ENCODE peak calls at places on chromosomes 7 and 10, in seven cellular contexts. U, O, Z, R, A, J and S are unnamed samples.
A peak's percentile ranks its signal among the peaks of the same experiment; 100 is the strongest.

GRCh38 chr7:23687011-23687410 is 7.0 kb downstream of the FAM221A start:
- DNase-seq in R (no peak), J (no peak), O (no peak), A (no peak), U (peak; percentile 43), Z (no peak), S (peak; percentile 74)

GRCh38 chr10:30059209-30060107 is at the start of gene JCAD:
- DNase-seq in U (no peak), O (peak; percentile 48), A (peak; percentile 39), J (peak; percentile 58), Z (peak; percentile 77), R (peak; percentile 86), S (peak; percentile 71)

GRCh38 chr10:113450046-113450445 is 102.8 kb upstream of the HABP2 start:
- DNase-seq in O (no peak), A (no peak), J (no peak), Z (no peak), U (no peak), R (no peak), S (peak; percentile 76)

GRCh38 chr7:6479067-6479466 is 31.3 kb upstream of the DAGLB start:
- DNase-seq in R (no peak), Z (no peak), U (no peak), J (no peak), O (no peak), A (no peak), S (no peak)

GRCh38 chr7:105794741-105795729 is 81.4 kb downstream of the ATXN7L1 start:
- DNase-seq in O (no peak), J (peak; percentile 62), Z (no peak), R (no peak), U (peak; percentile 84), A (no peak), S (no peak)

GRCh38 chr7:2593036-2593727 is 34.4 kb downstream of the IQCE start:
- DNase-seq in J (no peak), O (no peak), A (no peak), R (no peak), U (no peak), Z (no peak), S (no peak)

GRCh38 chr7:133139350-133139749 is 57.5 kb upstream of the CHCHD3 start:
- DNase-seq in R (peak; percentile 81), U (peak; percentile 49), J (peak; percentile 37), A (peak; percentile 40), Z (peak; percentile 81), O (peak; percentile 89), S (peak; percentile 40)

GRCh38 chr7:741850-742249 is 14.8 kb upstream of the PRKAR1B start:
- DNase-seq in R (no peak), O (no peak), Z (peak; percentile 18), J (no peak), U (no peak), A (no peak), S (no peak)

GRCh38 chr10:97059006-97059871 is 126.5 kb downstream of the SLIT1 start:
- DNase-seq in O (peak; percentile 66), J (no peak), U (no peak), Z (peak; percentile 72), R (peak; percentile 77), A (no peak), S (no peak)

GRCh38 chr7:46301677-46302076 is 380.6 kb upstream of the IGFBP3 start:
- DNase-seq in A (no peak), R (no peak), O (no peak), J (peak; percentile 20), Z (no peak), U (peak; percentile 84), S (no peak)

GRCh38 chr7:105581066-105581811 is at the start of gene EFCAB10:
- DNase-seq in O (peak; percentile 97), R (peak; percentile 96), U (peak; percentile 38), J (peak; percentile 69), A (peak; percentile 80), Z (peak; percentile 99), S (peak; percentile 61)

GRCh38 chr10:121096617-121097431 is 245.7 kb downstream of the WDR11 start:
- DNase-seq in J (peak; percentile 96), Z (no peak), R (no peak), O (peak; percentile 89), U (no peak), A (no peak), S (peak; percentile 99)

GRCh38 chr7:88183051-88183450 is 36.8 kb downstream of the SRI start:
- DNase-seq in O (no peak), U (no peak), Z (no peak), R (no peak), A (no peak), J (no peak), S (peak; percentile 95)

GRCh38 chr10:77037735-77038411 is 599.7 kb downstream of the KCNMA1 start:
- DNase-seq in A (peak; percentile 3), U (no peak), Z (no peak), J (no peak), O (peak; percentile 39), R (peak; percentile 51), S (no peak)

GRCh38 chr7:140526901-140527664 is 47.8 kb upstream of the MKRN1 start:
- DNase-seq in U (peak; percentile 33), Z (peak; percentile 37), A (no peak), R (no peak), J (no peak), O (no peak), S (no peak)

GRCh38 chr7:5420108-5420840 is 3.4 kb downstream of the TNRC18 start:
- DNase-seq in Z (no peak), R (no peak), O (no peak), J (no peak), A (no peak), U (no peak), S (no peak)

GRCh38 chr10:79316671-79317431 is 30.4 kb upstream of the PPIF start:
- DNase-seq in R (no peak), A (no peak), J (peak; percentile 39), Z (no peak), U (peak; percentile 29), O (no peak), S (no peak)

GRCh38 chr7:124996778-124997177 is 67.2 kb upstream of the POT1 start:
- DNase-seq in O (peak; percentile 67), U (no peak), J (peak; percentile 7), R (no peak), Z (peak; percentile 36), A (no peak), S (no peak)

GRCh38 chr10:47346572-47347302 is 1.4 kb upstream of the RBP3 start:
- DNase-seq in Z (no peak), O (no peak), A (no peak), U (no peak), J (peak; percentile 22), R (no peak), S (no peak)

GRCh38 chr7:5417106-5418071 is 6.2 kb downstream of the TNRC18 start:
- DNase-seq in Z (no peak), O (peak; percentile 92), J (peak; percentile 81), R (no peak), U (peak; percentile 54), A (no peak), S (peak; percentile 88)

GRCh38 chr10:117134084-117135025 is 3.7 kb downstream of the VAX1 start:
- DNase-seq in A (peak; percentile 49), R (peak; percentile 73), U (no peak), J (no peak), Z (peak; percentile 54), O (peak; percentile 66), S (peak; percentile 10)

GRCh38 chr10:61834519-61834918 is 67.0 kb upstream of the ARID5B start:
- DNase-seq in R (no peak), Z (no peak), J (no peak), O (no peak), A (no peak), U (no peak), S (peak; percentile 66)

GRCh38 chr10:93180402-93181040 is 106.8 kb downstream of the CYP26A1 start:
- DNase-seq in R (no peak), U (peak; percentile 7), J (no peak), Z (no peak), O (no peak), A (no peak), S (no peak)

GRCh38 chr7:151038951-151039849 is 9.1 kb upstream of the ASIC3 start:
- DNase-seq in A (no peak), U (peak; percentile 91), J (peak; percentile 99), O (peak; percentile 73), Z (no peak), R (no peak), S (peak; percentile 70)

GRCh38 chr7:33711231-33712019 is 193.9 kb upstream of the BMPER start:
- DNase-seq in J (no peak), Z (no peak), O (peak; percentile 87), A (no peak), R (no peak), U (no peak), S (no peak)
- H3K9ac ChIP-seq in J (no peak overlapping the region), Z (no peak overlapping the region), O (peak overlapping the region; percentile 10), A (no peak overlapping the region), R (no peak overlapping the region), U (no peak overlapping the region), S (no peak overlapping the region)

GRCh38 chr10:11760151-11760550 is 18.0 kb downstream of the ECHDC3 start:
- DNase-seq in U (no peak), O (no peak), A (no peak), J (no peak), R (no peak), Z (no peak), S (no peak)
- H3K18ac ChIP-seq in U (no peak overlapping the region), O (no peak overlapping the region), A (no peak overlapping the region), J (no peak overlapping the region), R (no peak overlapping the region), Z (no peak overlapping the region), S (no peak overlapping the region)

DNA sequence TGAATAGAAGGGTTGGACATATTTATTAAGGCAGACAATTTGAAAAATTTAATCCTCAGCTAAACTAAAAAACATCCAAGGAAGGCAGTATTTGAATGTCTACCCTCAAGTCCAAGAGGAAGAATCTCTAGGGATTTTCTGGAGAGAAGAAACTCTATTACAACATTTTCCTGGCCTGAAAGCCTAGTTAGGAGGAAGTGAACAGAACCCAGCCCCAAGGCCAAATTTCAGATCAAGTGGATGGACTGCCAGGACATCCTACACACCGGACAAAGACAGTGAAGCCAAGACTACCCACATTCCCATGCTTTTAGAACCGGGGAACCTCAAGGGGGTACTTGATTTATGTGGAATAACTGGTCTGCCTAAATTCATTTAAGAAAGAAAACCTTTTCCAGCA is 108.9 kb upstream of the MEOX2 start:
- DNase-seq in Z (no peak), O (no peak), R (no peak), U (no peak), J (no peak), A (no peak), S (no peak)
- H2AK5ac ChIP-seq in Z (no peak overlapping the region), O (no peak overlapping the region), R (no peak overlapping the region), U (no peak overlapping the region), J (no peak overlapping the region), A (no peak overlapping the region), S (no peak overlapping the region)

DNA sequence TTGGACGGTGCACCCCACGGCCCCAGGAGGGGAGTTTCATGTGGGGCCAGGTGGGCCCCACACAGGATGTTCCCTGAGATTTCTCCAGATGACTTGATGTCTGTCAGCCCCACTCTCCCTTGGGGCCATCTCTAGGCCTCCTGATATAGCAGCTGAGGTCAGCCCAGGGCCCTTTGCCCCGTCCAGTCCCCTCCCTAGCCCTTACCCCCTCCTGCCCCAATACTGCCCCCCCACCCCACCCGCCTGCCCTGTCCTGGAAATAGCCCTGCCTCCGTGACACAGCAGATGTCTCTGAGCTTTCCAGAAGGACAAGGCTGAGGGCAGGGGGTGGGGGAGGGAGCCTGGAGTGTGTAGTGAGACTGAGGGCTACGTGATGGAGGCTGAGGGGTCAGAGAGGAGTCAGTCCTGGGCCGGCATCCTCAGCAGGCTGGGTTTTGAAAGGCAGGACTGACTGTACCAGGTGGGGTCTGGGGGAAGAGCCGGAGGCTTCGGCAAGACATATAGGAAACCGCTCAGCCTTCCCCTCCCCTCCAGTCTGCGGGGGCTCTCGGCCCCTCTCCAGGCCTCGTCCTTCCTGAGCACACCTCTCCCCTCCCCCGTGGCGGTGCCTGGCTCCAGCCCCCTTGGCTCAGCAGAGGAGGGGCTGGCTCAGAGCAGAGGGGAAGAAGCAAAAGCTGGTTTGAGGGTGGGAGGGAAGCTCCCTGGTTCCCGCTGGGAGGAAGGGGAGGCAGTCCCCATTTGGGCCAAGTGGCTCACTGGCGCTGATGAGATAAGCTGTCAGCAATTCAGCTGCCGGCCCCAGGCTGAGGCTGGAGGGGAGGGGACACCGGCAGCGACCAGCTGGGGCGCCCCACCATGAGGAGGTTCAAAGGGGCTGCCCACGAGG is 2.0 kb downstream of the FLNC start:
- DNase-seq in Z (peak; percentile 78), R (peak; percentile 78), J (peak; percentile 67), U (peak; percentile 30), A (peak; percentile 75), O (peak; percentile 97), S (no peak)
- H3K9ac ChIP-seq in Z (no peak overlapping the region), R (no peak overlapping the region), J (peak overlapping the region; percentile 93), U (peak overlapping the region; percentile 87), A (peak overlapping the region; percentile 88), O (peak overlapping the region; percentile 84), S (peak overlapping the region; percentile 24)